ENCODE peak calls at places on chromosomes 6 and 20, in six cellular contexts. One of them, this sample, is unnamed.
A peak's percentile ranks its signal among the peaks of the same experiment; 100 is the strongest.

GRCh38 chr6:154993710-154994109 is 1.4 kb upstream of the TIAM2 start:
- DNase-seq in heart left ventricle: no peak
- DNase-seq in OCI-LY7: no peak
- DNase-seq in hepatocyte: no peak
- DNase-seq in neural progenitor cell: no peak
- DNase-seq in H1: no peak
- DNase-seq in this sample: no peak

GRCh38 chr6:166584046-166584679 is 2.3 kb downstream of the RAMACL start:
- DNase-seq in heart left ventricle: no peak
- DNase-seq in OCI-LY7: no peak
- DNase-seq in hepatocyte: no peak
- DNase-seq in neural progenitor cell: no peak
- DNase-seq in H1: no peak
- DNase-seq in this sample: no peak

GRCh38 chr6:52417675-52418111 is 2.4 kb upstream of the EFHC1 start:
- DNase-seq in heart left ventricle: no peak
- DNase-seq in OCI-LY7: no peak
- DNase-seq in hepatocyte: peak; percentile 62
- DNase-seq in neural progenitor cell: no peak
- DNase-seq in H1: no peak
- DNase-seq in this sample: no peak

GRCh38 chr6:139863356-139863755 is 488.9 kb upstream of the CITED2 start:
- DNase-seq in heart left ventricle: no peak
- DNase-seq in OCI-LY7: no peak
- DNase-seq in hepatocyte: no peak
- DNase-seq in neural progenitor cell: no peak
- DNase-seq in H1: no peak
- DNase-seq in this sample: no peak

GRCh38 chr20:50083034-50083433 is 29.9 kb downstream of the UBE2V1 start:
- DNase-seq in heart left ventricle: no peak
- DNase-seq in OCI-LY7: no peak
- DNase-seq in hepatocyte: no peak
- DNase-seq in neural progenitor cell: no peak
- DNase-seq in H1: no peak
- DNase-seq in this sample: no peak

GRCh38 chr6:157459327-157459726 is 78.3 kb downstream of the ZDHHC14 start:
- DNase-seq in heart left ventricle: no peak
- DNase-seq in OCI-LY7: no peak
- DNase-seq in hepatocyte: no peak
- DNase-seq in neural progenitor cell: no peak
- DNase-seq in H1: peak; percentile 22
- DNase-seq in this sample: no peak

GRCh38 chr6:61134028-61134427 is 1152.0 kb downstream of the KHDRBS2 start:
- DNase-seq in heart left ventricle: no peak
- DNase-seq in OCI-LY7: no peak
- DNase-seq in hepatocyte: no peak
- DNase-seq in neural progenitor cell: no peak
- DNase-seq in H1: no peak
- DNase-seq in this sample: no peak

GRCh38 chr6:46014511-46015118 is 1.0 kb downstream of the CLIC5 start:
- DNase-seq in heart left ventricle: peak; percentile 54
- DNase-seq in OCI-LY7: no peak
- DNase-seq in hepatocyte: peak; percentile 49
- DNase-seq in neural progenitor cell: peak; percentile 65
- DNase-seq in H1: peak; percentile 52
- DNase-seq in this sample: no peak

GRCh38 chr6:37717836-37718251 is 20.2 kb upstream of the MDGA1 start:
- DNase-seq in heart left ventricle: no peak
- DNase-seq in OCI-LY7: no peak
- DNase-seq in hepatocyte: no peak
- DNase-seq in neural progenitor cell: no peak
- DNase-seq in H1: no peak
- DNase-seq in this sample: no peak

GRCh38 chr6:157224957-157225574 is 98.3 kb downstream of the TMEM242 start:
- DNase-seq in heart left ventricle: peak; percentile 23
- DNase-seq in OCI-LY7: no peak
- DNase-seq in hepatocyte: no peak
- DNase-seq in neural progenitor cell: no peak
- DNase-seq in H1: no peak
- DNase-seq in this sample: peak; percentile 88

DNA sequence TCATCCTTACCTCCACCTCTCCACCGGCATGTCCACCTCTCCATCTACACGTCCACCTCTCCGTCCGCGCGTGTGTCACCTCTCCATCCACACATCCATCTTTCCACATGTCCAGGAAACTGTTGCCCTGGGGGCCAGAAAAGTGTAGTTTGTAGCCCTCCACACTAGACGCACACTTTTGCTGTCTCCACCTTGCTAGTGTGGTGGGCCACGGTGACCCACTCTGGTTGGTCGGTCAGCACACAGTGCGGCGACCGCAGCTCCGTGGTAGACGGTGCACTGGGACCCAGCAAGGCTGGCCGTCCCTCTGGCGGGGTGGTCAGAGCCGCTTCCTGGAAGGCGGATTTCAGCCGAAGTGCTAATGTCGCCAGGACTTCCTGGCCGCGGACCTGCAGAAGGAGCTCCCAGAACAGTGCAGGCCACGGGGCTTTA is 268.6 kb downstream of the DLL1 start:
- DNase-seq in heart left ventricle: no peak
- DNase-seq in OCI-LY7: no peak
- DNase-seq in hepatocyte: no peak
- DNase-seq in neural progenitor cell: no peak
- DNase-seq in H1: no peak
- DNase-seq in this sample: no peak
- H3K9me3 ChIP-seq in heart left ventricle: no peaks in the 10 kb centered on the region
- H3K9me3 ChIP-seq in OCI-LY7: no peaks in the 10 kb centered on the region
- H3K9me3 ChIP-seq in hepatocyte: no peaks in the 10 kb centered on the region
- H3K9me3 ChIP-seq in neural progenitor cell: no peaks in the 10 kb centered on the region
- H3K9me3 ChIP-seq in H1: no peaks in the 10 kb centered on the region
- H3K9me3 ChIP-seq in this sample: no peaks in the 10 kb centered on the region

DNA sequence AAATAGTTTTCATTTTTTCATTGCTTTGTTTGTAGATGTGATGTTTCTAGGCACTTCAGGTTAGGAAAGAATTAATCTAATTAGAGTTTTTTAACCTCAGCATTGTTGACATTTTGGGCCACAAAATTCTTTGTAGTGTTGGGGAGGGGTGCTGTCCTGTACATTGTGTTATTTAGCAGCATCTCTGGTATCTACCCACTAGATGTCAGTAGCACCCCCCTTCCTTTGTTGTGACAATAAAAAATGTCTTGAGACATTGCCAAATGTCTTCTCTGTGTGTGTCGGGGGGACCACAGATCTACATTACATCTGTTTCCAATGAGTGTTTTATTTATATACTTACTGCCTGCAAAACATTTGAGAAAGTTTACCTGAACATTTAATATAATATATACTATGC is 45.6 kb downstream of the EYA4 start:
- DNase-seq in heart left ventricle: no peak
- DNase-seq in OCI-LY7: peak; percentile 13
- DNase-seq in hepatocyte: peak; percentile 17
- DNase-seq in neural progenitor cell: peak; percentile 51
- DNase-seq in H1: no peak
- DNase-seq in this sample: no peak
- TF ChIP-seq CTCF in heart left ventricle: peak; percentile 13
- TF ChIP-seq CTCF in OCI-LY7: peak; percentile 71
- TF ChIP-seq CTCF in hepatocyte: peak; percentile 45
- TF ChIP-seq CTCF in neural progenitor cell: peak; percentile 60
- TF ChIP-seq CTCF in H1: peak; percentile 39
- TF ChIP-seq CTCF in this sample: no peak

GRCh38 chr20:45752747-45753146 is 30.6 kb downstream of the SPINT4 start:
- DNase-seq in heart left ventricle: no peak
- DNase-seq in OCI-LY7: no peak
- DNase-seq in hepatocyte: no peak
- DNase-seq in neural progenitor cell: no peak
- DNase-seq in H1: no peak
- DNase-seq in this sample: no peak

GRCh38 chr20:45758096-45758495 is 33.6 kb downstream of the WFDC3 start:
- DNase-seq in heart left ventricle: no peak
- DNase-seq in OCI-LY7: no peak
- DNase-seq in hepatocyte: no peak
- DNase-seq in neural progenitor cell: no peak
- DNase-seq in H1: no peak
- DNase-seq in this sample: no peak
- H3K9me3 ChIP-seq in heart left ventricle: peaks cover 11% of the 10 kb centered on the region
- H3K9me3 ChIP-seq in OCI-LY7: no peaks in the 10 kb centered on the region
- H3K9me3 ChIP-seq in hepatocyte: no peaks in the 10 kb centered on the region
- H3K9me3 ChIP-seq in neural progenitor cell: no peaks in the 10 kb centered on the region
- H3K9me3 ChIP-seq in H1: peaks cover 18% of the 10 kb centered on the region
- H3K9me3 ChIP-seq in this sample: no peaks in the 10 kb centered on the region

DNA sequence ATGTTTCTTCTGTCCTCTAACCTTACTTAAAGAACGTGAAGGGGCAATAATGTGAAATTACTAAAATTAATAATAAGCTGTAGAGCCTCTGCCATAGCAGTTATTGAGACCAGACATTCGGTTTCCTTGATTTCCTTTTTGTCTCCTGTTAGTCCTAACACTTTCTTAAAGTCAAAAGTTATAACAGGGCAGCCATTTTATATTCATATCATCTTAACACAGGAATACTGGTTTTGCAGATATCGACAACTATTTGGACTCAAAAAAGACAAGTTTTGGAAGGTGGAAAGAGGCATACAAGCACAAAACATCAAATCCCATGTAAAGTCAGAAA is 33.5 kb downstream of the HFE start:
- DNase-seq in heart left ventricle: no peak
- DNase-seq in OCI-LY7: no peak
- DNase-seq in hepatocyte: no peak
- DNase-seq in neural progenitor cell: no peak
- DNase-seq in H1: no peak
- DNase-seq in this sample: no peak
- TF ChIP-seq CTCF in heart left ventricle: no peak
- TF ChIP-seq CTCF in OCI-LY7: no peak
- TF ChIP-seq CTCF in hepatocyte: no peak
- TF ChIP-seq CTCF in neural progenitor cell: no peak
- TF ChIP-seq CTCF in H1: no peak
- TF ChIP-seq CTCF in this sample: no peak

This sample was measured in vagina.